ENCODE peak calls at places on chromosomes 12 and 14, in six cellular contexts. U, V, P, W, S and O are unnamed samples.

GRCh38 chr12:47741340-47741703 is 16.0 kb upstream of the ENDOU start:
- DNase-seq in U (peak; percentile 56), V (peak; percentile 69), P (peak; percentile 55), W (peak; percentile 85), S (peak; percentile 82), O (peak; percentile 98)

GRCh38 chr12:57459750-57460400 is at the start of gene GLI1:
- DNase-seq in U (no peak), V (no peak), P (no peak), W (no peak), S (no peak), O (no peak)

GRCh38 chr14:47425302-47425701 is 250.1 kb downstream of the MDGA2 start:
- DNase-seq in U (no peak), V (no peak), P (no peak), W (no peak), S (no peak), O (no peak)

GRCh38 chr14:54627325-54627717 is 60.4 kb downstream of the SAMD4A start:
- DNase-seq in U (no peak), V (no peak), P (peak; percentile 9), W (no peak), S (no peak), O (no peak)

GRCh38 chr14:104116544-104117340 is 21.6 kb upstream of the KIF26A start:
- DNase-seq in U (no peak), V (no peak), P (peak; percentile 38), W (no peak), S (no peak), O (no peak)

GRCh38 chr12:69007166-69007857 is 74.3 kb upstream of the CPM start:
- DNase-seq in U (peak; percentile 47), V (no peak), P (no peak), W (peak; percentile 56), S (no peak), O (peak; percentile 25)

GRCh38 chr14:32311294-32312009 is 17.6 kb upstream of the AKAP6 start:
- DNase-seq in U (no peak), V (no peak), P (no peak), W (no peak), S (no peak), O (no peak)

GRCh38 chr14:92578511-92578910 is 64.9 kb downstream of the RIN3 start:
- DNase-seq in U (no peak), V (peak; percentile 66), P (no peak), W (no peak), S (no peak), O (no peak)

GRCh38 chr14:77843155-77843554 is 43.2 kb downstream of the ADCK1 start:
- DNase-seq in U (no peak), V (no peak), P (no peak), W (no peak), S (no peak), O (no peak)

GRCh38 chr12:1575287-1575798 is 19.0 kb downstream of the FBXL14 start:
- DNase-seq in U (no peak), V (no peak), P (no peak), W (no peak), S (no peak), O (no peak)

GRCh38 chr12:94875525-94875924 is 128.0 kb downstream of the NDUFA12 start:
- DNase-seq in U (peak; percentile 87), V (no peak), P (no peak), W (peak; percentile 36), S (no peak), O (peak; percentile 65)

GRCh38 chr14:65267856-65268255 is 144.7 kb upstream of the FUT8 start:
- DNase-seq in U (no peak), V (no peak), P (no peak), W (no peak), S (no peak), O (no peak)

GRCh38 chr12:110533607-110534006 is 31.5 kb downstream of the RAD9B start:
- DNase-seq in U (no peak), V (no peak), P (no peak), W (no peak), S (no peak), O (no peak)

GRCh38 chr12:55724226-55724939 is 4.2 kb downstream of the RDH5 start:
- DNase-seq in U (peak; percentile 78), V (peak; percentile 39), P (peak; percentile 73), W (peak; percentile 39), S (peak; percentile 55), O (no peak)

GRCh38 chr12:55072093-55072492 is 52.3 kb downstream of the NEUROD4 start:
- DNase-seq in U (peak; percentile 82), V (no peak), P (peak; percentile 82), W (peak; percentile 44), S (peak; percentile 67), O (peak; percentile 23)

GRCh38 chr12:109435428-109436180 is 41.5 kb downstream of the KCTD10 start:
- DNase-seq in U (no peak), V (no peak), P (no peak), W (no peak), S (no peak), O (no peak)

GRCh38 chr12:55712154-55712553 is 3.7 kb upstream of the BLOC1S1 start:
- DNase-seq in U (no peak), V (no peak), P (no peak), W (no peak), S (no peak), O (no peak)

GRCh38 chr12:10873374-10873773 is 10.7 kb downstream of the PRH1 start:
- DNase-seq in U (no peak), V (no peak), P (no peak), W (no peak), S (no peak), O (no peak)

GRCh38 chr12:44972746-44973421 is 78.0 kb downstream of the DBX2 start:
- DNase-seq in U (peak; percentile 19), V (no peak), P (no peak), W (no peak), S (peak; percentile 9), O (no peak)

GRCh38 chr12:49489720-49490119 is 49.1 kb upstream of the KCNH3 start:
- DNase-seq in U (no peak), V (no peak), P (no peak), W (no peak), S (no peak), O (no peak)

GRCh38 chr14:90239139-90239538 is 17.2 kb upstream of the PSMC1 start:
- DNase-seq in U (peak; percentile 39), V (no peak), P (peak; percentile 3), W (no peak), S (no peak), O (no peak)

GRCh38 chr14:64719601-64720000 is 15.4 kb downstream of the PLEKHG3 start:
- DNase-seq in U (no peak), V (no peak), P (no peak), W (no peak), S (no peak), O (no peak)

GRCh38 chr12:109777544-109777943 is 55.7 kb downstream of the TRPV4 start:
- DNase-seq in U (peak; percentile 91), V (no peak), P (peak; percentile 23), W (peak; percentile 21), S (peak; percentile 20), O (peak; percentile 45)

GRCh38 chr14:34246206-34246605 is 215.8 kb downstream of the SPTSSA start:
- DNase-seq in U (no peak), V (no peak), P (no peak), W (no peak), S (no peak), O (no peak)

GRCh38 chr12:8031872-8032241 is 659 bp upstream of the FOXJ2 start:
- DNase-seq in U (no peak), V (no peak), P (no peak), W (no peak), S (no peak), O (no peak)

GRCh38 chr12:6934110-6934509 is 6.4 kb downstream of the ATN1 start:
- DNase-seq in U (no peak), V (no peak), P (no peak), W (no peak), S (no peak), O (peak; percentile 38)